ENCODE peak calls at places on chromosomes 2 and 18, in seven cellular contexts. T is GM03348, K is Calu3, M is heart left ventricle, O is HEK293T, V is GM06990, P is SK-N-SH. R is an unnamed sample.

GRCh38 chr2:222791946-222792649 is 68.7 kb upstream of the ACSL3 start:
- DNase-seq in T (peak; percentile 50), K (no peak), M (peak; percentile 61), O (no peak), V (no peak), P (no peak), R (no peak)

GRCh38 chr2:217951521-217952247 is 51.1 kb downstream of the TNS1 start:
- DNase-seq in T (no peak), K (no peak), M (peak; percentile 8), O (no peak), V (no peak), P (no peak), R (no peak)

GRCh38 chr2:226902041-226902972 is 66.5 kb downstream of the RHBDD1 start:
- DNase-seq in T (peak; percentile 28), K (no peak), M (no peak), O (no peak), V (no peak), P (no peak), R (no peak)

GRCh38 chr18:12304351-12305210 is 3.5 kb upstream of the TUBB6 start:
- DNase-seq in T (no peak), K (no peak), M (no peak), O (no peak), V (no peak), P (no peak), R (no peak)

GRCh38 chr2:233012301-233012971 is 620 bp downstream of the NGEF start:
- DNase-seq in T (no peak), K (no peak), M (no peak), O (no peak), V (no peak), P (no peak), R (no peak)

GRCh38 chr2:150141241-150142001 is 346.0 kb downstream of the RND3 start:
- DNase-seq in T (no peak), K (no peak), M (no peak), O (no peak), V (no peak), P (no peak), R (no peak)

GRCh38 chr2:129518937-129519336 is 460.5 kb upstream of the RAB6C start:
- DNase-seq in T (no peak), K (no peak), M (no peak), O (no peak), V (no peak), P (no peak), R (no peak)

GRCh38 chr18:2522112-2522511 is 49.2 kb downstream of the METTL4 start:
- DNase-seq in T (no peak), K (no peak), M (no peak), O (no peak), V (no peak), P (no peak), R (no peak)

GRCh38 chr2:189566046-189566445 is 14.5 kb downstream of the SLC40A1 start:
- DNase-seq in T (no peak), K (no peak), M (no peak), O (no peak), V (no peak), P (no peak), R (no peak)

GRCh38 chr2:75200140-75200985 is 1.0 kb upstream of the TACR1 start:
- DNase-seq in T (peak; percentile 34), K (peak; percentile 53), M (peak; percentile 36), O (peak; percentile 49), V (peak; percentile 31), P (peak; percentile 74), R (peak; percentile 13)

GRCh38 chr2:215811409-215812355 is 201.7 kb downstream of the MREG start:
- DNase-seq in T (no peak), K (no peak), M (no peak), O (no peak), V (peak; percentile 64), P (no peak), R (no peak)

GRCh38 chr2:52260904-52261303 is 1229.0 kb upstream of the NRXN1 start:
- DNase-seq in T (peak; percentile 13), K (no peak), M (no peak), O (no peak), V (no peak), P (no peak), R (no peak)

GRCh38 chr2:210195066-210195852 is 24.1 kb upstream of the KANSL1L start:
- DNase-seq in T (peak; percentile 43), K (no peak), M (no peak), O (peak; percentile 30), V (no peak), P (peak; percentile 34), R (no peak)

GRCh38 chr2:39902103-39902502 is 123.0 kb upstream of the THUMPD2 start:
- DNase-seq in T (peak; percentile 40), K (no peak), M (no peak), O (no peak), V (no peak), P (no peak), R (no peak)

GRCh38 chr2:70702711-70703395 is 65.1 kb downstream of the ADD2 start:
- DNase-seq in T (no peak), K (no peak), M (no peak), O (no peak), V (no peak), P (no peak), R (no peak)

GRCh38 chr2:231318954-231319353 is 76.6 kb upstream of the B3GNT7 start:
- DNase-seq in T (no peak), K (no peak), M (no peak), O (peak; percentile 0), V (no peak), P (no peak), R (no peak)

GRCh38 chr2:70133521-70134348 is 46.5 kb downstream of the PCBP1 start:
- DNase-seq in T (no peak), K (no peak), M (no peak), O (no peak), V (no peak), P (no peak), R (no peak)

GRCh38 chr2:1766851-1767771 is 22.8 kb upstream of the PXDN start:
- DNase-seq in T (no peak), K (no peak), M (no peak), O (no peak), V (no peak), P (no peak), R (no peak)

GRCh38 chr2:109403841-109404201 is 209.9 kb downstream of the SEPTIN10 start:
- DNase-seq in T (peak; percentile 36), K (no peak), M (no peak), O (no peak), V (no peak), P (no peak), R (no peak)

GRCh38 chr2:49255325-49256023 is 101.2 kb upstream of the FSHR start:
- DNase-seq in T (no peak), K (no peak), M (no peak), O (no peak), V (no peak), P (peak; percentile 33), R (no peak)

GRCh38 chr2:220783651-220784050 is 788.5 kb downstream of the EPHA4 start:
- DNase-seq in T (no peak), K (no peak), M (no peak), O (no peak), V (no peak), P (no peak), R (no peak)

GRCh38 chr18:63476666-63477065 is at the start of gene SERPINB5:
- DNase-seq in T (no peak), K (peak; percentile 96), M (no peak), O (no peak), V (no peak), P (no peak), R (no peak)

GRCh38 chr18:62325806-62326645 is 916 bp downstream of the TNFRSF11A start:
- DNase-seq in T (peak; percentile 32), K (no peak), M (no peak), O (no peak), V (peak; percentile 37), P (peak; percentile 69), R (peak; percentile 18)

GRCh38 chr18:45871655-45872054 is 46.2 kb downstream of the SIGLEC15 start:
- DNase-seq in T (peak; percentile 24), K (no peak), M (no peak), O (no peak), V (no peak), P (no peak), R (no peak)

GRCh38 chr2:168354499-168354898 is 101.6 kb upstream of the CERS6 start:
- DNase-seq in T (no peak), K (no peak), M (no peak), O (no peak), V (no peak), P (no peak), R (no peak)

GRCh38 chr2:203682688-203683130 is 23.7 kb upstream of the CD28 start:
- DNase-seq in T (peak; percentile 29), K (no peak), M (peak; percentile 80), O (no peak), V (no peak), P (no peak), R (no peak)